ENCODE peak calls at places on chromosomes 3 and 15, in seven cellular contexts. M is transverse colon; U is HL-60; T is activated CD4-positive, alpha-beta T cell treated with anti-CD3 and anti-CD28 coated beads, Interleukin-2, amount 50 U/mL, for 1 hour; H is gastrocnemius medialis; Z is frontal cortex; G is HS-5. D is an unnamed sample.
A peak's percentile ranks its signal among the peaks of the same experiment; 100 is the strongest.

GRCh38 chr3:190017575-190018288 is 103.0 kb downstream of the P3H2 start:
- DNase-seq in M (peak; percentile 57), U (no peak), T (no peak), H (no peak), Z (no peak), G (peak; percentile 65), D (no peak)

GRCh38 chr3:4664412-4664811 is 171.3 kb downstream of the ITPR1 start:
- DNase-seq in M (no peak), U (no peak), T (no peak), H (no peak), Z (no peak), G (no peak), D (no peak)

GRCh38 chr15:92226020-92226612 is 167.6 kb upstream of the ST8SIA2 start:
- DNase-seq in M (no peak), U (peak; percentile 7), T (no peak), H (no peak), Z (peak; percentile 14), G (no peak), D (no peak)

GRCh38 chr3:116154389-116154788 is 290.9 kb downstream of the LSAMP start:
- DNase-seq in M (no peak), U (no peak), T (no peak), H (no peak), Z (no peak), G (no peak), D (no peak)

GRCh38 chr3:10286596-10287295 is 6.0 kb downstream of the GHRL start:
- DNase-seq in M (no peak), U (no peak), T (no peak), H (no peak), Z (peak; percentile 57), G (peak; percentile 18), D (no peak)

GRCh38 chr3:104040896-104041295 is 1325.8 kb upstream of the ALCAM start:
- DNase-seq in M (no peak), U (no peak), T (no peak), H (no peak), Z (no peak), G (no peak), D (no peak)

GRCh38 chr3:170429050-170429449 is 10.4 kb downstream of the CLDN11 start:
- DNase-seq in M (no peak), U (no peak), T (no peak), H (no peak), Z (no peak), G (no peak), D (no peak)

GRCh38 chr15:81235781-81236507 is 39.3 kb downstream of the IL16 start:
- DNase-seq in M (no peak), U (no peak), T (no peak), H (no peak), Z (no peak), G (peak; percentile 85), D (peak; percentile 38)

GRCh38 chr3:53170325-53171108 is 9.5 kb downstream of the PRKCD start:
- DNase-seq in M (peak; percentile 75), U (peak; percentile 98), T (no peak), H (no peak), Z (no peak), G (no peak), D (no peak)

GRCh38 chr3:149151843-149152242 is 22.4 kb downstream of the HPS3 start:
- DNase-seq in M (no peak), U (peak; percentile 47), T (no peak), H (no peak), Z (no peak), G (no peak), D (no peak)

GRCh38 chr15:69524296-69524695 is 71.7 kb downstream of the RPLP1 start:
- DNase-seq in M (peak; percentile 35), U (no peak), T (no peak), H (no peak), Z (no peak), G (no peak), D (no peak)

GRCh38 chr3:187211532-187212274 is 14.4 kb downstream of the RTP1 start:
- DNase-seq in M (no peak), U (no peak), T (no peak), H (no peak), Z (no peak), G (no peak), D (no peak)

GRCh38 chr3:182980204-182981037 is at the start of gene DCUN1D1:
- DNase-seq in M (peak; percentile 91), U (peak; percentile 86), T (peak; percentile 87), H (peak; percentile 88), Z (peak; percentile 88), G (no peak), D (peak; percentile 96)

GRCh38 chr3:185823280-185824044 is 1.4 kb downstream of the IGF2BP2 start:
- DNase-seq in M (peak; percentile 53), U (no peak), T (no peak), H (no peak), Z (peak; percentile 34), G (no peak), D (peak; percentile 22)

GRCh38 chr15:64067564-64068030 is 21.3 kb upstream of the DAPK2 start:
- DNase-seq in M (peak; percentile 73), U (peak; percentile 72), T (peak; percentile 69), H (peak; percentile 61), Z (peak; percentile 68), G (peak; percentile 38), D (peak; percentile 68)

GRCh38 chr3:76765526-76765925 is 274.4 kb upstream of the ROBO2 start:
- DNase-seq in M (no peak), U (no peak), T (no peak), H (no peak), Z (no peak), G (no peak), D (no peak)

GRCh38 chr3:130950124-130950523 is 56.2 kb downstream of the ATP2C1 start:
- DNase-seq in M (no peak), U (no peak), T (no peak), H (no peak), Z (no peak), G (no peak), D (no peak)

GRCh38 chr3:148729656-148730055 is 32.0 kb downstream of the AGTR1 start:
- DNase-seq in M (no peak), U (no peak), T (no peak), H (no peak), Z (no peak), G (no peak), D (no peak)

GRCh38 chr3:192906940-192907339 is 10.7 kb downstream of the MB21D2 start:
- DNase-seq in M (no peak), U (no peak), T (no peak), H (no peak), Z (no peak), G (no peak), D (no peak)

GRCh38 chr3:129305592-129306091 is 27.0 kb downstream of the HMCES start:
- DNase-seq in M (peak; percentile 76), U (peak; percentile 88), T (no peak), H (peak; percentile 74), Z (peak; percentile 54), G (no peak), D (peak; percentile 81)

D was measured in psoas muscle.